ENCODE peak calls at places on chromosomes 11 and 22, in four cellular contexts. N is psoas muscle, M is left ventricle myocardium inferior, K is fibroblast of lung. Q is an unnamed sample. For H3K27me3, the result is how much of the 10 kb centered on the place peaks cover.

GRCh38 chr11:3807856-3808845 is at the start of gene PGAP2:
- DNase-seq in N (peak), M (peak), K (peak), Q (no peak)

GRCh38 chr11:122523841-122524531 is 131.5 kb upstream of the UBASH3B start:
- DNase-seq in K (no peak), N (no peak), M (peak), Q (no peak)

GRCh38 chr11:103871923-103872551 is 164.4 kb upstream of the DDI1 start:
- DNase-seq in K (no peak), N (no peak), M (no peak), Q (no peak)

GRCh38 chr11:120527111-120527748 is 15.7 kb downstream of the GRIK4 start:
- DNase-seq in K (peak), N (peak), M (peak), Q (no peak)

GRCh38 chr11:64859542-64860414 is 15.3 kb upstream of the CDC42BPG start:
- DNase-seq in N (no peak), K (no peak), M (no peak), Q (no peak)

GRCh38 chr11:75280770-75281468 is 40.3 kb downstream of the TPBGL start:
- DNase-seq in N (no peak), M (peak), K (no peak), Q (no peak)

GRCh38 chr22:21759133-21759532 is 23.5 kb upstream of the YPEL1 start:
- DNase-seq in M (no peak), K (no peak), N (no peak), Q (no peak)

GRCh38 chr11:11543656-11544055 is 78.1 kb downstream of the GALNT18 start:
- DNase-seq in M (no peak), K (no peak), N (no peak), Q (no peak)

GRCh38 chr22:46038516-46039430 is 61.8 kb upstream of the WNT7B start:
- DNase-seq in N (no peak), K (no peak), M (no peak), Q (no peak)

GRCh38 chr22:19287076-19287724 is 4.3 kb downstream of the CLTCL1 start:
- DNase-seq in M (no peak), N (peak), K (peak), Q (no peak)

GRCh38 chr22:24091551-24092420 is 80.7 kb downstream of the CABIN1 start:
- DNase-seq in M (peak), K (no peak), N (no peak), Q (no peak)

GRCh38 chr22:47259990-47260389 is 497.5 kb downstream of the TBC1D22A start:
- DNase-seq in K (peak), M (no peak), N (no peak), Q (no peak)

GRCh38 chr11:59265735-59266134 is 53.0 kb upstream of the MPEG1 start:
- DNase-seq in N (no peak), M (no peak), K (no peak), Q (no peak)

GRCh38 chr11:119702261-119702591 is 26.8 kb downstream of the NECTIN1 start:
- DNase-seq in N (no peak), K (peak), M (no peak), Q (no peak)

GRCh38 chr22:23113847-23114720 is 27.7 kb downstream of the RSPH14 start:
- DNase-seq in K (no peak), N (no peak), M (no peak), Q (no peak)

GRCh38 chr11:44979536-44980399 is 29.1 kb upstream of the TP53I11 start:
- DNase-seq in K (no peak), M (no peak), N (no peak), Q (no peak)

GRCh38 chr11:72511393-72512047 is 77.2 kb upstream of the CLPB start:
- DNase-seq in N (no peak), M (no peak), K (peak), Q (no peak)

GRCh38 chr11:107243929-107244328 is 213.7 kb downstream of the CWF19L2 start:
- DNase-seq in N (no peak), M (no peak), K (no peak), Q (no peak)

GRCh38 chr11:74755395-74755995 is 6.8 kb downstream of the RNF169 start:
- DNase-seq in M (no peak), N (no peak), K (no peak), Q (no peak)

GRCh38 chr11:72631806-72632731 is 42.2 kb downstream of the PDE2A start:
- DNase-seq in M (peak), K (no peak), N (peak), Q (no peak)

GRCh38 chr11:119982517-119983239 is 155.2 kb downstream of the TRIM29 start:
- DNase-seq in K (peak), M (no peak), N (no peak), Q (no peak)

GRCh38 chr11:46912526-46913150 is 5.7 kb downstream of the LRP4 start:
- DNase-seq in M (no peak), K (no peak), N (no peak), Q (no peak)

GRCh38 chr11:19920982-19921381 is 208.3 kb downstream of the NAV2 start:
- DNase-seq in K (no peak), N (no peak), M (no peak), Q (no peak)

GRCh38 chr11:74257934-74258553 is 53.4 kb downstream of the P4HA3 start:
- DNase-seq in K (peak), M (peak), N (peak), Q (no peak)

GRCh38 chr22:50018608-50019291 is 6.2 kb upstream of the IL17REL start:
- DNase-seq in N (no peak), M (no peak), K (no peak), Q (no peak)

GRCh38 chr11:41456288-41456687 is 3.2 kb downstream of the LRRC4C start:
- DNase-seq in M (no peak), N (no peak), K (no peak), Q (no peak)

GRCh38 chr11:85495918-85496317 is 131.2 kb downstream of the DLG2 start:
- DNase-seq in M (no peak), K (no peak), N (no peak), Q (no peak)
- TF ChIP-seq CTCF in M (no peak), K (no peak), N (no peak), Q (no peak)

GRCh38 chr11:113193894-113194293 is 120.5 kb upstream of the TTC12 start:
- DNase-seq in N (no peak), K (peak), M (peak), Q (no peak)
- H3K4me3 ChIP-seq in N (no peak), K (no peak), M (no peak), Q (no peak)

GRCh38 chr22:37469416-37470086 is 16.6 kb downstream of the MFNG start:
- DNase-seq in N (no peak), K (no peak), M (no peak), Q (no peak)

GRCh38 chr22:37472418-37473006 is 13.7 kb downstream of the MFNG start:
- DNase-seq in K (peak), M (no peak), N (no peak), Q (no peak)

GRCh38 chr22:37471721-37472417 is 14.3 kb downstream of the MFNG start:
- DNase-seq in N (no peak), K (no peak), M (no peak), Q (no peak)

GRCh38 chr22:37467556-37467955 is 18.6 kb downstream of the MFNG start:
- DNase-seq in K (no peak), N (no peak), M (no peak), Q (no peak)

DNA sequence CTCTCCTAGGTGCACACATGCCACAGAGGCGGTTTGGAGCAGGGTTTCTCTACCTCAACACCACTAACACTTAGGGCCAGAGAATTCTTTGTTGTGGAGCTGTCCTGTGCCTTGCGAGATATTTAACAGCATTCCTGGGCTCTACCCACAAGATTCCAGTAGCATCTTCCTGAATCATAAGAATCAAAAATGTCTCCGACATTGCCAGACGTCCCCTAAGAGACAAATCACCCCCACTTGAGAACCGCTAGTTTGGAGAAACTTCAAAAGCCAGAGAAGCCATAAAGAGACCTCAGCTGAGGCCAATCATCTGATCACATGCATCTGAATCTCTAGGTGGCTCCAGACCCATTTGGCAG is 16.1 kb downstream of the MFNG start:
- DNase-seq in M (no peak), K (no peak), N (no peak), Q (no peak)
- H3K27me3 ChIP-seq in M (half or more), K (under half), N (under half), Q (half or more)

GRCh38 chr11:61752117-61752924 is at the start of gene MYRF:
- DNase-seq in N (peak), M (peak), K (no peak), Q (no peak)
- TF ChIP-seq CTCF in N (peak), M (peak), K (peak), Q (peak)

GRCh38 chr11:117878314-117878938 is 2.0 kb upstream of the FXYD6 start:
- DNase-seq in K (peak), M (no peak), N (no peak), Q (no peak)

GRCh38 chr11:117875397-117876048 is 935 bp downstream of the FXYD6 start:
- DNase-seq in M (peak), N (no peak), K (no peak), Q (no peak)

GRCh38 chr11:117876049-117876340 is 463 bp downstream of the FXYD6 start:
- DNase-seq in M (no peak), K (no peak), N (no peak), Q (no peak)

GRCh38 chr11:117876341-117877119 is at the start of gene FXYD6:
- DNase-seq in N (peak), M (peak), K (peak), Q (no peak)

GRCh38 chr11:117877120-117877784 is 794 bp upstream of the FXYD6 start:
- DNase-seq in M (peak), N (no peak), K (peak), Q (no peak)
- H3K4me3 ChIP-seq in M (peak), N (peak), K (no peak), Q (no peak)

DNA sequence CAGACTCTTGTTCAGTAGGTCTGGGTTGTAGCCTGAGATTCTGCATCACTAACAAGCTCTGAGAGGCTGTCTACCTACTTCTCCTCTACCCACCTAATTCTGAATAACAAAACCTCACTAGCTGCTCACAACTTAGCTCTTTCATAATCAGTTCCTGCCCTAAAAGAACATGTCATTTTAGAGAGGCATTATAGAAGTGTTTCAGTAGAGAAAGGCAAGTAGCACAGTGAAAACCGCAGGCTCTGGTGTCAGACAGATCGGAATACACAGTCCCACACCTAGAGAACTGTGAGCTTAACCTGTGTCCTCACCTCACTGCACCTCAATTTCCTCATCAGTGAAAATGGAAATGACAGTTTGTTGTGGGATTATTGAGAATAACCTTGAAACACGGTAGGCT is 1337.6 kb upstream of the TENM4 start:
- DNase-seq in K (no peak), M (no peak), N (no peak), Q (no peak)
- H3K27me3 ChIP-seq in K (under half), M (under half), N (under half), Q (under half)

DNA sequence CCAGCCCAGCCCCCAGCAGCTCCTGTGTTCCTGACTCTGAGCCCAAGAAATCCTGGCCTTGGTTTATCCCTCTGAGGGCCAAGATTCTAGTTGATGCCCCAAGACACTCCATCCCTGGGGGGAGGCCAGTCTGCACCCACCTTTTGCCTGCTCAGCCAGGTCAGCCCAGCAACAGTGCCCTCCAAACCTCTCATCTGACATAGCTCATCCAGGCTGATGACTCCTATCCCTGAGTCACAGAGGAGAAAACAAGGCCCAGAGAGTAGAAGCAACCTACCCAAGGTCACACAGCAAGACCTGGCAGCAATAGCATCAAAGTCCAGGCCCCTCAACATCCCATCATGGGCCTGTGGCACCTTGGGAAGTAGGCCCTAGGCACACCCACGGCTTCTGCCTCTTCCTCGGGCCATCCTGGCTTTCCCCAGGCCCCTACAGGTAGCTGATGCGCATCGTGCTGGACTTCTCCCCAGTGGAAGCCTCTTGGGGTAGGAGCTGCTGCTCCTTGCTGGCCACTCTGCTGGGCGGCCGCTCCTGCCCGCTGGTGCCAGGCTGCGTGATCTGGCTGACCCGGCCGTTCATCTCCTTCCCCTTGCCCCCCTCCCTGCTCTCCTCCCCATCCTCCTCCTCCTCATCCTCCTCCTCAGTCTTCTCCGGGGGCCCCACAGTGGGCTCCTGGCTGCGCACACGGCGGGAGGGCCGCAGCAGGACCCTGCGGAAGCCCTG is 6.0 kb downstream of the SSTR3 start:
- DNase-seq in K (no peak), M (no peak), N (no peak), Q (no peak)
- TF ChIP-seq CTCF in K (no peak), M (no peak), N (no peak), Q (no peak)

DNA sequence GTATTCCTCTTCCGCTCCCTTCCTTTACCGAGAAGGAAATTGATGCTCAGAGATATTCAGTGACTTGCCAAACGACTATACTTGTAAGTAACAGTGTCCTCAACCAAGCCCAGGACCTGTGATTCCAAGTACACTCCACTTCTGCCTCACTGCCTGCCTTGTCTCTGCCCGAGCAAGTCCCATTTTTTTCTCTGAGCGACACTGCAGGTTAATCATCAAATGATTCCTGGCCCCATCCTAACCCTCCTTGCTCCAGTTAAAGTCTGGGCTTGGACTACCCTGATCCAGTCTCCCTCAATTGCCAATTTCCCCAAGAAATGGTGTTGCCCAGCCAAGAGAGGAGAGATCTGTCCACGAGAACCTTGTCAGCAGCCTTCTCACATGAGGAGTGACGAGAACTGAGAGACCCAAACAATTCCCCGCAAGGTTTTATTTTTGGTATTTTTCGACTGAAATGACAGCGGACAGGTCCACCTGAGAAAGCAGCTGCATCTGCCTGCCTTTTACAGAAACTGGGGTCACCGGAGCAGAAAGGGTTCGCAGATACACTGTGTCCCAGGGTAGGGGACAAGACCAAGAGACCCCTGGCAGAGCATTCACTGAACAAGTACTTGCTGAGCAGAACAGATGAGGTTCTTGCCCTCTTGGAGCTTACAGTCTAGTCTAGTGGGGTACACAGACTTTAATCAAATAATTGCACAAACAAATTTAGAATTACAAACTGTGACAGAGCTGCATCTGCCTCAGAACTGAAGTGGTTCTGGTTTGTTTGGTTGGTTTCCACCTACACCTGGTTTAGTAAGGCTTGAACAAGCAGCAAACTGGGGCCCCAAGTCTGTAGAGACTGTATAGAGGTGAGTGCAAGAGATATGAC is 11.4 kb downstream of the POU2AF1 start:
- DNase-seq in K (no peak), N (no peak), M (no peak), Q (no peak)
- H3K4me3 ChIP-seq in K (no peak), N (no peak), M (no peak), Q (no peak)

GRCh38 chr11:134687548-134687947 is 275.5 kb upstream of the B3GAT1 start:
- DNase-seq in K (no peak), M (no peak), N (no peak), Q (no peak)
- H3K27me3 ChIP-seq in K (under half), M (half or more), N (under half), Q (under half)

DNA sequence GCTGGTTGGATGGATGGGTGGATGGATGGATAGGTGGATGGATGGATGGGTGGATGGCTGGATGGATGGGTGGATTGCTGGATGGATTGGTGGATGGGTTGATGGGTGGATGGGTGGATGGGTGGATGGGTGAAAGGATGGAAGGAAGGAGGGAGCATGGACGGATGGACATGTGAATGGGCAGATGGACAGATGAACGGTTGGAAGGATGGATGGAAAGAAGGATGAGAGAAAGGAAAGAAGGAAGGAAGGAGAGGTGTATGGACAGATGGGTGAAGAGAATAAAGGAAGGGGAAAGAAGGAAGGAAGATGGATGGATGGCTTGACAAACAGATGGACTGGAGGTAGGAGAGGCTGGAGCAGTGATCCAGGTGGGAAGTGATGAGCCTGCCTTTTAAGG is 5.4 kb downstream of the FGF3 start:
- DNase-seq in M (no peak), N (no peak), K (no peak), Q (no peak)
- TF ChIP-seq CTCF in M (no peak), N (no peak), K (no peak), Q (no peak)

Q was measured in BJ.